ENCODE peak calls at places on chromosomes 4 and X, in ten cellular contexts. X is upper lobe of left lung, Y is A549, H is IMR-90, B is uterus, P is breast epithelium, U is gastrocnemius medialis, W is adrenal gland, E is GM12878, N is transverse colon. D is an unnamed sample. For H3K4me1, the result is how much of the 10 kb centered on the place peaks cover.

GRCh38 chr4:4872148-4872903 is 12.9 kb downstream of the MSX1 start:
- DNase-seq in X (no peak), Y (no peak), H (no peak), B (no peak), P (no peak), U (no peak), W (no peak), E (no peak), N (no peak), D (no peak)

GRCh38 chrX:110588853-110589252 is 206.8 kb downstream of the CHRDL1 start:
- DNase-seq in X (no peak), Y (no peak), H (no peak), B (no peak), P (no peak), U (no peak), W (no peak), E (no peak), N (no peak), D (no peak)

GRCh38 chr4:10104211-10104990 is 12.2 kb downstream of the WDR1 start:
- DNase-seq in X (no peak), Y (no peak), H (no peak), B (no peak), P (no peak), U (peak), W (no peak), E (no peak), N (no peak), D (no peak)

GRCh38 chr4:77711469-77711868 is 105.8 kb downstream of the CXCL13 start:
- DNase-seq in X (no peak), Y (no peak), H (no peak), B (no peak), P (no peak), U (no peak), W (no peak), E (no peak), N (no peak), D (no peak)

GRCh38 chr4:113339430-113339813 is 290.0 kb downstream of the ANK2 start:
- DNase-seq in X (no peak), Y (no peak), H (no peak), B (no peak), P (no peak), U (no peak), W (no peak), E (no peak), N (no peak), D (no peak)

GRCh38 chrX:154436597-154437397 is at the start of gene GDI1:
- DNase-seq in X (peak), Y (peak), H (peak), B (peak), P (no peak), U (peak), W (peak), E (no peak), N (peak), D (peak)

GRCh38 chr4:109730294-109731051 is 603 bp upstream of the PLA2G12A start:
- DNase-seq in X (peak), Y (peak), H (peak), B (no peak), P (peak), U (peak), W (peak), E (peak), N (peak), D (peak)

GRCh38 chr4:154344686-154345085 is 146.9 kb downstream of the DCHS2 start:
- DNase-seq in X (peak), Y (no peak), H (no peak), B (no peak), P (no peak), U (no peak), W (no peak), E (no peak), N (no peak), D (no peak)

GRCh38 chrX:111100191-111100590 is 4.2 kb downstream of the PAK3 start:
- DNase-seq in X (no peak), Y (peak), H (peak), B (no peak), P (no peak), U (no peak), W (no peak), E (no peak), N (peak), D (no peak)

GRCh38 chr4:1544861-1545275 is 138.6 kb upstream of the NKX1-1 start:
- DNase-seq in X (peak), Y (peak), H (no peak), B (no peak), P (no peak), U (no peak), W (no peak), E (no peak), N (peak), D (peak)

GRCh38 chr4:25913056-25913850 is 767 bp upstream of the SMIM20 start:
- DNase-seq in X (peak), Y (no peak), H (peak), B (peak), P (no peak), U (peak), W (peak), E (no peak), N (peak), D (peak)

GRCh38 chrX:22629105-22629725 is 356.5 kb downstream of the CBLL2 start:
- DNase-seq in X (no peak), Y (no peak), H (peak), B (no peak), P (no peak), U (no peak), W (no peak), E (no peak), N (no peak), D (no peak)

GRCh38 chr4:1136028-1136427 is 22.7 kb upstream of the RNF212 start:
- DNase-seq in X (no peak), Y (no peak), H (no peak), B (no peak), P (no peak), U (no peak), W (no peak), E (no peak), N (peak), D (no peak)

GRCh38 chr4:67380154-67380553 is 165.1 kb downstream of the CENPC start:
- DNase-seq in X (peak), Y (no peak), H (no peak), B (no peak), P (no peak), U (no peak), W (no peak), E (no peak), N (no peak), D (no peak)

GRCh38 chrX:1717326-1717725 is 102.5 kb downstream of the ASMT start:
- DNase-seq in X (no peak), Y (no peak), H (no peak), B (no peak), P (no peak), U (no peak), W (no peak), E (no peak), N (no peak), D (no peak)

GRCh38 chr4:14110407-14110806 is 482.9 kb upstream of the BOD1L1 start:
- DNase-seq in X (no peak), Y (no peak), H (peak), B (no peak), P (no peak), U (no peak), W (no peak), E (no peak), N (no peak), D (no peak)

GRCh38 chrX:28205905-28206304 is 224.7 kb upstream of the DCAF8L1 start:
- DNase-seq in X (no peak), Y (no peak), H (no peak), B (no peak), P (no peak), U (no peak), W (no peak), E (no peak), N (no peak), D (no peak)

GRCh38 chrX:17154001-17154400 is 207.5 kb downstream of the REPS2 start:
- DNase-seq in X (no peak), Y (no peak), H (no peak), B (no peak), P (no peak), U (no peak), W (no peak), E (no peak), N (no peak), D (no peak)

GRCh38 chrX:66163849-66164401 is at the start of gene HEPH:
- DNase-seq in X (no peak), Y (no peak), H (peak), B (peak), P (no peak), U (no peak), W (peak), E (peak), N (peak), D (no peak)
- TF ChIP-seq POLR2A in X (no peak), Y (no peak), H (no peak), B (no peak), P (no peak), U (no peak), W (no peak), E (no peak), N (peak), D (no peak)

GRCh38 chr4:89247951-89248350 is 59.6 kb downstream of the GPRIN3 start:
- DNase-seq in X (peak), Y (no peak), H (no peak), B (no peak), P (no peak), U (no peak), W (no peak), E (no peak), N (no peak), D (no peak)
- H3K4me1 ChIP-seq in X (under half), Y (half or more), H (under half), B (under half), P (under half), U (under half), W (under half), E (under half), N (under half), D (under half)

GRCh38 chr4:6568689-6569332 is 6.2 kb upstream of the MAN2B2 start:
- DNase-seq in X (no peak), Y (no peak), H (peak), B (no peak), P (no peak), U (no peak), W (no peak), E (no peak), N (no peak), D (no peak)
- H3K4me3 ChIP-seq in X (no peak), Y (no peak), H (no peak), B (no peak), P (no peak), U (no peak), W (no peak), E (no peak), N (no peak), D (no peak)

DNA sequence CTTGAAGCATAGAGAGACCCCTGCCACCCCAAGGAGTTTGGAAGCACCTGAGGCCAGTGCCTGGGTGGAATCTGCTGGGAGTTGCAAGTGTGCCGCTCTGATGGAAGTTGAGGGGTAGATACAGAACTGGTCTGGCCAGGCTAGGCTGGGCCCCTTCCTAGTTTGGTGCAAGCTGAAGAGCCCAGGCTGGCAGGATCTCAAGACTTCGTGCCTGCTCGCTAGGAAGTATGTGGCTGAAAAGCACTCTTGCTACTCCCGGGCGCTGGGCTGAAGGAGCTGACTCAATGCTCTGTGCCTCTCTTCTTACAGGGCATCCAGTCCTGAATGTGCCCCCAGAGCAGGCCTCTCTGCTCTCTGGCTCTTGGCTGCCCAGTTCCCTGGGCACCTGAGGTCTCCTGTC is 51.7 kb upstream of the PJA1 start:
- DNase-seq in X (no peak), Y (no peak), H (peak), B (no peak), P (no peak), U (no peak), W (no peak), E (no peak), N (no peak), D (no peak)
- TF ChIP-seq POLR2A in X (no peak), Y (no peak), H (no peak), B (no peak), P (no peak), U (no peak), W (no peak), E (no peak), N (no peak), D (no peak)

GRCh38 chr4:105192474-105192873 is 45.8 kb downstream of the TET2 start:
- DNase-seq in X (no peak), Y (no peak), H (no peak), B (no peak), P (no peak), U (no peak), W (no peak), E (no peak), N (no peak), D (no peak)

GRCh38 chr4:105192910-105193309 is 46.2 kb downstream of the TET2 start:
- DNase-seq in X (no peak), Y (no peak), H (no peak), B (no peak), P (no peak), U (no peak), W (no peak), E (no peak), N (no peak), D (no peak)

GRCh38 chr4:105196523-105197145 is 50.0 kb downstream of the TET2 start:
- DNase-seq in X (no peak), Y (peak), H (peak), B (no peak), P (no peak), U (no peak), W (no peak), E (peak), N (no peak), D (no peak)

GRCh38 chr4:105191621-105192210 is 45.0 kb downstream of the TET2 start:
- DNase-seq in X (no peak), Y (no peak), H (peak), B (no peak), P (no peak), U (no peak), W (no peak), E (peak), N (no peak), D (no peak)

GRCh38 chr4:105194328-105195231 is 47.9 kb downstream of the TET2 start:
- DNase-seq in X (no peak), Y (no peak), H (peak), B (no peak), P (no peak), U (no peak), W (no peak), E (peak), N (no peak), D (no peak)
- H3K4me1 ChIP-seq in X (under half), Y (under half), H (under half), B (under half), P (under half), U (half or more), W (under half), E (half or more), N (half or more), D (half or more)

DNA sequence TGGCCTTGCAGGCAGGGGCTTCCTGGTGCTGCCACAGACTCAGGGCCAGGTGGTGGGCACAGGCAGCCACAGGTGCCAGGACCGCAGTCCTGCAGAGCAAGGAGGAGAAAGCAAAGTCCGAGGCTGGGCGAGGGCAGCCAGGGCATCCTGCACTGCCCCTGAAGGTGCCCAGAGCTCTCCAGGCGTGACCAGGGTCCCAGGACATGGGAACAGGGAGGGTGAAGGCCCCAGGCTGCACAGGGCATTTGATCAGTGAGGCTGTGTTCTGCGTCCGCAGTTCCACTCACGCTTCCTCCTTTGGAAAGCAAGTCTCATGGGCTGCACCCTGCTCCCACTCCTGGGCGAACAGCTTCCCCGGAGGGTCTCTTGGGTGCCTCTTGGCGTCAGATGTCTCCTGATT is 3.0 kb downstream of the SH3TC1 start:
- DNase-seq in X (peak), Y (no peak), H (no peak), B (no peak), P (no peak), U (no peak), W (no peak), E (no peak), N (no peak), D (no peak)
- H3K4me3 ChIP-seq in X (peak), Y (no peak), H (no peak), B (no peak), P (no peak), U (no peak), W (no peak), E (peak), N (peak), D (no peak)

DNA sequence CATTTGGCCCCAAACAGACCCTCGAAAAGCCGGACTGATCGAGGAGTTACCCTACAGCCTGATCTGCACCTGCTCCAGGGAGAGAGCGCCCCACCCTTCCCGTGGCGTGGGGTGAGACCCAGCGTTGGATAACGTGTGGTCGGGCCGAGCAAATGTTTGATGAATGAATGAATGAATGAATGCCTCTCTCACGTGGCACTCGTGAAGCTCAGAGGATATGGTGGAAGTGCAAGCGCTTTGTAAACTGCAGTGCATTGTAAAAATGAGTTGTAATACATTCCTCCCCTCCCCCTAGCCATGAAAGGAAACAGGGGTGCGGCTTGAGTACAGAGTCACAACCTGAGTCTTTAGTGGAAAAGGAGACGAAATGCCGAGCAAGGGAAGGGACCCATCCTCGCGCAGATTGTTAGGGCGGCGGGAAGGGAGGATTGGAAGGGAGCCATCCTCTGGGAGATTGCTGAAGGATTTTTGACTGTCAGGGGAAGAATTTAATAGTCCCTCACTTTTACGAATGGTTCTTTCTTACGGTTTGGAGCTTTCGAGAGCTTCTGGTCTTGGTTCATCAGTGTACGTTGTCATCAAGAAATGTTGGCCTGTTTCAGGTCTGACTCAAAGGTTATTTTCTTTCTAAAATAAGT is 772 bp upstream of the FBXW7 start:
- DNase-seq in X (no peak), Y (peak), H (peak), B (no peak), P (no peak), U (no peak), W (peak), E (no peak), N (peak), D (peak)
- TF ChIP-seq POLR2A in X (no peak), Y (no peak), H (no peak), B (no peak), P (no peak), U (no peak), W (no peak), E (no peak), N (no peak), D (no peak)